ENCODE peak calls at places on chromosome 13, in nine cellular contexts. I is endothelial cell of umbilical vein, T is IMR-90, W is tibial artery, K is spleen, Q is K562, C is psoas muscle, A is A673, X is Peyer's patch. V is an unnamed sample.

GRCh38 chr13:89748716-89749115 is 1598.8 kb upstream of the MIR17HG start:
- DNase-seq in I (peak; percentile 44), T (no peak), W (no peak), K (no peak), Q (no peak), C (no peak), A (no peak), X (no peak), V (no peak)

GRCh38 chr13:27952931-27953670 is 16.0 kb downstream of the CDX2 start:
- DNase-seq in I (no peak), T (no peak), W (no peak), K (no peak), Q (no peak), C (no peak), A (no peak), X (peak; percentile 85), V (no peak)

GRCh38 chr13:51518847-51519246 is 65.4 kb upstream of the WDFY2 start:
- DNase-seq in I (no peak), T (peak; percentile 40), W (no peak), K (no peak), Q (no peak), C (no peak), A (peak; percentile 87), X (no peak), V (peak; percentile 37)

GRCh38 chr13:54033323-54033861 is 1004.8 kb downstream of the OLFM4 start:
- DNase-seq in I (no peak), T (no peak), W (no peak), K (peak; percentile 49), Q (no peak), C (no peak), A (no peak), X (no peak), V (no peak)

GRCh38 chr13:72437458-72437857 is 290.0 kb downstream of the MZT1 start:
- DNase-seq in I (no peak), T (peak; percentile 63), W (no peak), K (no peak), Q (no peak), C (no peak), A (no peak), X (no peak), V (peak; percentile 55)

GRCh38 chr13:31088826-31089420 is 72.8 kb downstream of the HSPH1 start:
- DNase-seq in I (no peak), T (no peak), W (no peak), K (no peak), Q (no peak), C (no peak), A (no peak), X (no peak), V (no peak)

GRCh38 chr13:31056650-31057275 is 104.9 kb downstream of the HSPH1 start:
- DNase-seq in I (no peak), T (peak; percentile 35), W (no peak), K (no peak), Q (no peak), C (no peak), A (no peak), X (no peak), V (no peak)

GRCh38 chr13:83882626-83882959 is 319 bp upstream of the SLITRK1 start:
- DNase-seq in I (no peak), T (no peak), W (no peak), K (no peak), Q (no peak), C (no peak), A (no peak), X (no peak), V (no peak)

GRCh38 chr13:100540621-100541020 is 48.0 kb downstream of the GGACT start:
- DNase-seq in I (no peak), T (peak; percentile 30), W (no peak), K (no peak), Q (no peak), C (no peak), A (no peak), X (no peak), V (peak; percentile 60)

GRCh38 chr13:40668335-40668734 is 1.9 kb upstream of the FOXO1 start:
- DNase-seq in I (peak; percentile 45), T (no peak), W (peak; percentile 67), K (peak; percentile 84), Q (peak; percentile 55), C (peak; percentile 48), A (peak; percentile 61), X (peak; percentile 75), V (no peak)

GRCh38 chr13:98761126-98761978 is 8.9 kb upstream of the SLC15A1 start:
- DNase-seq in I (no peak), T (peak; percentile 74), W (no peak), K (no peak), Q (no peak), C (no peak), A (no peak), X (peak; percentile 59), V (peak; percentile 54)
- H3K4me3 ChIP-seq in I (no peak overlapping the region), T (peak overlapping the region; percentile 14), W (no peak overlapping the region), K (no peak overlapping the region), Q (no peak overlapping the region), C (peak overlapping the region; percentile 30), A (no peak overlapping the region), X (no peak overlapping the region), V (no peak overlapping the region)

GRCh38 chr13:48234652-48235099 is 1.7 kb downstream of the ITM2B start:
- DNase-seq in I (peak; percentile 58), T (no peak), W (no peak), K (no peak), Q (no peak), C (no peak), A (peak; percentile 6), X (no peak), V (no peak)

GRCh38 chr13:48233886-48234488 is 981 bp downstream of the ITM2B start:
- DNase-seq in I (no peak), T (peak; percentile 61), W (no peak), K (no peak), Q (no peak), C (no peak), A (no peak), X (no peak), V (no peak)

GRCh38 chr13:48235100-48235813 is 2.3 kb downstream of the ITM2B start:
- DNase-seq in I (peak; percentile 61), T (peak; percentile 25), W (peak; percentile 56), K (no peak), Q (no peak), C (no peak), A (peak; percentile 71), X (peak; percentile 67), V (no peak)

GRCh38 chr13:48236528-48237353 is 3.7 kb downstream of the ITM2B start:
- DNase-seq in I (peak; percentile 32), T (no peak), W (no peak), K (no peak), Q (no peak), C (no peak), A (peak; percentile 6), X (no peak), V (no peak)

DNA sequence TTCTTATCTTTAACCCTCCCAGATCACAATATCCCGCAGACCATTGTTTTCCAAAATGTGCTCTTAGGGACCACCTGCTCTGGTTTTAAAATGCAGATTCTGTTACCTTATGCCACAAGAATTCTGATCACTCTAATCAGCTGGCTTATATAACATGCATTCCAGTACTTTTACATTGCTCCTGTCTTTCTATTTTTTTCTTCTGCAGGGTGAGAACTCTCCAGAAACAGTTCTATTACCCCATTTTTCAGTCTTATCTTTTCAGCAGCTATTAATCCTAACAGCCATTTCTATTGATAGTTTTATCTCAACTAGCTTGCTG is 2.8 kb downstream of the ITM2B start:
- DNase-seq in I (no peak), T (no peak), W (no peak), K (no peak), Q (no peak), C (no peak), A (no peak), X (no peak), V (no peak)
- H3K27ac ChIP-seq in I (peak overlapping the region; percentile 60), T (no peak overlapping the region), W (peak overlapping the region; percentile 99), K (peak overlapping the region; percentile 100), Q (no peak overlapping the region), C (peak overlapping the region; percentile 99), A (peak overlapping the region; percentile 44), X (no peak overlapping the region), V (no peak overlapping the region)

DNA sequence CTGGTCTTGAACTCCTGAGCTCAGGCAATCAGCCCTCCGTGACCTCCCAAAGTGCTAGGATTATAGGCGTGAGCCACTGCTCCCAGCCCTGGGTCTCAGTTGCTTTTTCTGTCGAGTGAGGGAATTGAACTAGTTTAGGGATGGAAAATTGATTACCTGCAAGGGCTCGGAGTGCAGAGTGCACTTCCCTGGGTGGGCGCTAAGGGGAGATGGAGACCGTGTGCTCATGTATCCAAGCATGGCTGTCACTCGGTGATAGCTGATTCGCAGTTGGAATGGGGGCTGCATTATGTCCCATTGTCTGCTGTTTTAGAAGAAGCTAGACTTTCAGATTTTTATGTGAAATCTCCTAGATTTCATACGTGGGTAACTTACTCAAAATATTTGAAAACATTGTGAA is 139.9 kb upstream of the RFC3 start:
- DNase-seq in I (no peak), T (no peak), W (no peak), K (no peak), Q (peak; percentile 29), C (no peak), A (peak; percentile 25), X (no peak), V (no peak)
- TF ChIP-seq CTCF in I (no peak), T (no peak), W (no peak), K (no peak), Q (peak; percentile 51), C (no peak), A (peak; percentile 49), X (no peak), V (no peak)

GRCh38 chr13:20831254-20831653 is 57.5 kb upstream of the EEF1AKMT1 start:
- DNase-seq in I (no peak), T (no peak), W (no peak), K (no peak), Q (no peak), C (no peak), A (no peak), X (no peak), V (no peak)
- H3K4me3 ChIP-seq in I (no peak overlapping the region), T (no peak overlapping the region), W (no peak overlapping the region), K (no peak overlapping the region), Q (no peak overlapping the region), C (peak overlapping the region; percentile 59), A (no peak overlapping the region), X (no peak overlapping the region), V (no peak overlapping the region)

DNA sequence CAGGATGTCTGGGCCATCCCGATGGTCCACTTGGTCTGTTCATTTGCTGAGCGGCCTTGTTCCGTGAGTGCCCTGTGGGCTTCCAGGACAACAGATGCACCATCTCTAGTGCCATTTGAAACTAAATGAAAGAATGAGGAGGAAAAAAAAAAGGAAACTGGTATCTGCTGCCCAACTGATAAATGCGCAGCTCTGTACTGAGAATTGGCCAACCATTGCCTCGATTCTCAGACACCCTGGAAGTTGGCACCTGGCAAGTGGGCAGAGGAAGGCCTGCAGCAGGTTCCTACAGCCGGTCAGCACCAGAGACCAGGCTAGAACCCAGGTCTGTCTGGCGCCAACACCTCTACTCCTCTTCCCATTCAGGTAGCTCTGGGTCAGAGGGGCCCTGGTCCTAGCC is 18.9 kb downstream of the SLC7A1 start:
- DNase-seq in I (no peak), T (no peak), W (no peak), K (no peak), Q (no peak), C (no peak), A (no peak), X (no peak), V (no peak)
- H3K27ac ChIP-seq in I (no peak overlapping the region), T (no peak overlapping the region), W (peak overlapping the region; percentile 29), K (no peak overlapping the region), Q (no peak overlapping the region), C (no peak overlapping the region), A (no peak overlapping the region), X (no peak overlapping the region), V (no peak overlapping the region)

GRCh38 chr13:95176611-95177259 is 124.5 kb downstream of the ABCC4 start:
- DNase-seq in I (peak; percentile 75), T (peak; percentile 36), W (no peak), K (no peak), Q (no peak), C (no peak), A (no peak), X (no peak), V (no peak)
- TF ChIP-seq CTCF in I (no peak), T (no peak), W (no peak), K (no peak), Q (no peak), C (no peak), A (no peak), X (no peak), V (no peak)

V was measured in brain microvascular endothelial cell.